ENCODE peak calls at places on chromosomes 11 and 22, in five cellular contexts. C, T, V, E and L are unnamed samples.
A peak's percentile ranks its signal among the peaks of the same experiment; 100 is the strongest.

GRCh38 chr22:50567721-50568252 is 5.1 kb upstream of the SYCE3 start:
- DNase-seq in C (no peak), V (no peak), E (no peak), T (no peak), L (no peak)

GRCh38 chr22:49514656-49515055 is 313.0 kb downstream of the BRD1 start:
- DNase-seq in V (no peak), E (no peak), C (peak; percentile 44), T (no peak), L (no peak)

GRCh38 chr11:83881428-83881827 is 595.3 kb upstream of the CCDC90B start:
- DNase-seq in C (no peak), T (no peak), E (no peak), V (no peak), L (no peak)

GRCh38 chr22:25698461-25698860 is 43.5 kb upstream of the MYO18B start:
- DNase-seq in C (no peak), T (no peak), V (no peak), E (no peak), L (no peak)

GRCh38 chr11:74449369-74449931 is 17.9 kb downstream of the KCNE3 start:
- DNase-seq in V (peak; percentile 71), E (peak; percentile 55), T (peak; percentile 71), C (peak; percentile 30), L (no peak)

GRCh38 chr11:235180-235997 is 753 bp downstream of the SIRT3 start:
- DNase-seq in C (no peak), T (no peak), E (no peak), V (peak; percentile 62), L (no peak)

GRCh38 chr11:14773755-14774154 is 118.3 kb downstream of the CYP2R1 start:
- DNase-seq in V (no peak), T (no peak), E (no peak), C (no peak), L (no peak)

GRCh38 chr11:80155412-80156017 is 714.7 kb upstream of the TENM4 start:
- DNase-seq in T (no peak), V (no peak), E (no peak), C (peak; percentile 12), L (no peak)

GRCh38 chr22:49838771-49839717 is 11.4 kb upstream of the BRD1 start:
- DNase-seq in C (no peak), E (no peak), T (peak; percentile 88), V (no peak), L (no peak)

GRCh38 chr11:12441081-12441801 is 63.9 kb downstream of the PARVA start:
- DNase-seq in V (no peak), E (no peak), T (no peak), C (no peak), L (no peak)

GRCh38 chr22:24805790-24806662 is at the start of gene SGSM1:
- DNase-seq in T (peak; percentile 69), C (peak; percentile 82), E (no peak), V (peak; percentile 91), L (no peak)

GRCh38 chr11:62492586-62492985 is 54.0 kb downstream of the AHNAK start:
- DNase-seq in E (no peak), V (no peak), C (no peak), T (no peak), L (no peak)

GRCh38 chr11:19723572-19724342 is 11.1 kb downstream of the NAV2 start:
- DNase-seq in E (no peak), V (peak; percentile 88), T (peak; percentile 42), C (no peak), L (no peak)

GRCh38 chr11:115220881-115221280 is 283.3 kb downstream of the CADM1 start:
- DNase-seq in E (no peak), V (no peak), T (no peak), C (no peak), L (no peak)

GRCh38 chr11:47923667-47924066 is 56.7 kb upstream of the PTPRJ start:
- DNase-seq in C (no peak), T (no peak), V (no peak), E (no peak), L (no peak)

GRCh38 chr22:46394622-46395021 is 59.1 kb downstream of the TRMU start:
- DNase-seq in E (no peak), T (no peak), V (no peak), C (no peak), L (no peak)

GRCh38 chr11:66069715-66070603 is at the start of gene PACS1:
- DNase-seq in V (peak; percentile 87), T (peak; percentile 77), C (no peak), E (peak; percentile 56), L (no peak)

GRCh38 chr11:73218106-73218829 is at the start of gene P2RY2:
- DNase-seq in T (no peak), E (no peak), V (peak; percentile 86), C (peak; percentile 67), L (no peak)

GRCh38 chr11:75858042-75858441 is 43.0 kb downstream of the UVRAG start:
- DNase-seq in V (no peak), E (no peak), C (no peak), T (no peak), L (no peak)

GRCh38 chr22:43305806-43306205 is 37.4 kb downstream of the SCUBE1 start:
- DNase-seq in E (no peak), T (no peak), V (no peak), C (no peak), L (no peak)

GRCh38 chr22:23012081-23012622 is 58.2 kb upstream of the GNAZ start:
- DNase-seq in V (no peak), T (no peak), C (no peak), E (no peak), L (no peak)

GRCh38 chr11:27055065-27055682 is 14.6 kb downstream of the BBOX1 start:
- DNase-seq in C (no peak), E (no peak), V (no peak), T (no peak), L (no peak)

GRCh38 chr22:21990449-21991308 is 8.1 kb upstream of the TOP3B start:
- DNase-seq in C (no peak), E (no peak), V (no peak), T (no peak), L (no peak)

GRCh38 chr22:37643225-37643847 is 3.9 kb downstream of the SH3BP1 start:
- DNase-seq in V (peak; percentile 91), T (peak; percentile 79), C (peak; percentile 79), E (peak; percentile 11), L (no peak)

GRCh38 chr11:112942966-112943643 is 18.1 kb upstream of the NCAM1 start:
- DNase-seq in T (no peak), E (no peak), C (no peak), V (no peak), L (no peak)

GRCh38 chr11:2804701-2805387 is 80.7 kb downstream of the CDKN1C start:
- DNase-seq in V (peak; percentile 61), E (no peak), C (no peak), T (no peak), L (no peak)

GRCh38 chr11:10605941-10606381 is 37.5 kb upstream of the LYVE1 start:
- DNase-seq in E (no peak), V (peak; percentile 88), C (no peak), T (no peak), L (no peak)

GRCh38 chr11:61357894-61358239 is 3.8 kb downstream of the CYB561A3 start:
- DNase-seq in C (no peak), V (no peak), E (no peak), T (no peak), L (no peak)
- H3K27ac ChIP-seq in C (no peak overlapping the region), V (no peak overlapping the region), E (no peak overlapping the region), T (no peak overlapping the region), L (no peak overlapping the region)

GRCh38 chr22:47397673-47398072 is 635.2 kb downstream of the TBC1D22A start:
- DNase-seq in T (no peak), E (no peak), V (no peak), C (no peak), L (no peak)

GRCh38 chr22:47396515-47396914 is 634.1 kb downstream of the TBC1D22A start:
- DNase-seq in T (no peak), V (no peak), C (no peak), E (no peak), L (no peak)

GRCh38 chr22:47396105-47396504 is 633.7 kb downstream of the TBC1D22A start:
- DNase-seq in C (no peak), V (no peak), T (no peak), E (no peak), L (no peak)

GRCh38 chr22:47398921-47399790 is 636.7 kb downstream of the TBC1D22A start:
- DNase-seq in C (no peak), V (no peak), E (no peak), T (no peak), L (no peak)

GRCh38 chr22:47398491-47398890 is 636.0 kb downstream of the TBC1D22A start:
- DNase-seq in C (no peak), T (no peak), V (no peak), E (no peak), L (no peak)
- H3K9me3 ChIP-seq in C (no peaks in the 10 kb centered on the region), T (no peaks in the 10 kb centered on the region), V (no peaks in the 10 kb centered on the region), E (peaks cover 28% of the 10 kb centered on the region), L (no peaks in the 10 kb centered on the region)

GRCh38 chr22:40680819-40681183 is 1.5 kb downstream of the MCHR1 start:
- DNase-seq in V (no peak), E (no peak), T (no peak), C (no peak), L (no peak)

GRCh38 chr22:40681451-40681850 is 2.2 kb downstream of the MCHR1 start:
- DNase-seq in E (no peak), V (no peak), C (no peak), T (no peak), L (no peak)

GRCh38 chr22:40687706-40688105 is 8.4 kb downstream of the MCHR1 start:
- DNase-seq in T (no peak), V (no peak), E (no peak), C (no peak), L (no peak)

GRCh38 chr22:40685406-40685805 is 6.1 kb downstream of the MCHR1 start:
- DNase-seq in E (no peak), V (no peak), C (no peak), T (no peak), L (no peak)

DNA sequence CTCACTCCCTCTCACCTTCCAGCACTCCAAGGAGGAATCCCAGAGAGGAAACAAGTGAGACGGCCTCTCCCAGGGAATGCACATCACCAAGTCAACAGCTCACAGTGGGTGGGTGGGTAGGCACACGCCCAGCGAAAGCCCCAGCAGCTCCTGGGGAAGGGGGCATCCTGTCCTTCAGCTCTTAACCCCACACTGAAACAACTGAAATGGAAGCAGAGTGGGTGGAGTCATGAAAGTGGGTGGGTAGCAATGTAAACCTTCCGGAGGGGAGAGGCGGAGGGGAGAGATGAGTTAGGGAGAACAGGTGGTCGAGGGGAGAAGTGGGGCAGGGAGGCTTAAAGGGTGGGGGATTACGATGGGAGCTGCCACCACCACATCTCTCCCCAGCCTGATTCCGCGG is 5.4 kb downstream of the MCHR1 start:
- DNase-seq in C (no peak), E (no peak), V (no peak), T (no peak), L (no peak)
- H3K27ac ChIP-seq in C (no peak overlapping the region), E (no peak overlapping the region), V (no peak overlapping the region), T (no peak overlapping the region), L (no peak overlapping the region)

DNA sequence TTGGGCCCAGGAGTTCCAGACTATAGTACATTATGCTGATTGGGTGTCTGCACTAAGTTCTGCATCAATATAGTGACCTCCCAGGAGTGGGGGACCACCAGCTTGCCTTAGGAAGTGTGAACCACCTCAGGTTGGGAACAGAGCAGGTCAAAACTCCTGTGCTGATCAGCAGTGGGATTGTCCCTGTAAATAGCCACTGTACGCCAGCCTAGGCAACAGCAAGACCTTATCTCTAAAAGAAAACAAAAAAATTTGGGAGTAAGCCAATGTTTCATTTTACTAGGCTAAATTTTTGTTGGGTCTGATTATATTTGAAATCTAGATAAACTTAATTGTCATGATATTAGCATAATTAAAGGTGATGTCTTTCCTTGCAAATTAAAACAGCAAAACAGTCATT is 3.4 kb downstream of the DEPDC5 start:
- DNase-seq in T (no peak), C (no peak), V (no peak), E (no peak), L (no peak)
- H3K9me3 ChIP-seq in T (no peaks in the 10 kb centered on the region), C (no peaks in the 10 kb centered on the region), V (no peaks in the 10 kb centered on the region), E (no peaks in the 10 kb centered on the region), L (no peaks in the 10 kb centered on the region)